ENCODE peak calls at places on chromosome X, in seven cellular contexts. One of them, this sample, is unnamed.

GRCh38 chrX:11864171-11864570 is 106.1 kb downstream of the MSL3 start:
- DNase-seq in glutamatergic neuron: no peak
- DNase-seq in activated CD4-positive, alpha-beta T cell treated with anti-CD3 and anti-CD28 coated beads for 24 hours: no peak
- DNase-seq in cardiac muscle cell: no peak
- DNase-seq in AG09309: no peak
- DNase-seq in stimulated activated CD4-positive, alpha-beta T cell treated with anti-CD3 and anti-CD28 coated beads, Interleukin-4, amount 100 ng/mL, for 48 hours: no peak
- DNase-seq in upper lobe of right lung: no peak
- DNase-seq in this sample: no peak

GRCh38 chrX:111506826-111507225 is 4.6 kb upstream of the SERTM2 start:
- DNase-seq in upper lobe of right lung: no peak
- DNase-seq in glutamatergic neuron: no peak
- DNase-seq in stimulated activated CD4-positive, alpha-beta T cell treated with anti-CD3 and anti-CD28 coated beads, Interleukin-4, amount 100 ng/mL, for 48 hours: no peak
- DNase-seq in AG09309: no peak
- DNase-seq in cardiac muscle cell: no peak
- DNase-seq in activated CD4-positive, alpha-beta T cell treated with anti-CD3 and anti-CD28 coated beads for 24 hours: no peak
- DNase-seq in this sample: no peak

GRCh38 chrX:34653811-34654210 is 3.3 kb downstream of the TMEM47 start:
- DNase-seq in stimulated activated CD4-positive, alpha-beta T cell treated with anti-CD3 and anti-CD28 coated beads, Interleukin-4, amount 100 ng/mL, for 48 hours: no peak
- DNase-seq in cardiac muscle cell: peak
- DNase-seq in glutamatergic neuron: no peak
- DNase-seq in upper lobe of right lung: no peak
- DNase-seq in AG09309: no peak
- DNase-seq in activated CD4-positive, alpha-beta T cell treated with anti-CD3 and anti-CD28 coated beads for 24 hours: no peak
- DNase-seq in this sample: no peak

GRCh38 chrX:46758163-46758955 is 559 bp downstream of the SLC9A7 start:
- DNase-seq in glutamatergic neuron: no peak
- DNase-seq in AG09309: no peak
- DNase-seq in activated CD4-positive, alpha-beta T cell treated with anti-CD3 and anti-CD28 coated beads for 24 hours: peak
- DNase-seq in upper lobe of right lung: peak
- DNase-seq in stimulated activated CD4-positive, alpha-beta T cell treated with anti-CD3 and anti-CD28 coated beads, Interleukin-4, amount 100 ng/mL, for 48 hours: peak
- DNase-seq in cardiac muscle cell: peak
- DNase-seq in this sample: peak

GRCh38 chrX:53235566-53235965 is 10.6 kb upstream of the KDM5C start:
- DNase-seq in activated CD4-positive, alpha-beta T cell treated with anti-CD3 and anti-CD28 coated beads for 24 hours: no peak
- DNase-seq in AG09309: no peak
- DNase-seq in upper lobe of right lung: no peak
- DNase-seq in glutamatergic neuron: no peak
- DNase-seq in stimulated activated CD4-positive, alpha-beta T cell treated with anti-CD3 and anti-CD28 coated beads, Interleukin-4, amount 100 ng/mL, for 48 hours: no peak
- DNase-seq in cardiac muscle cell: no peak
- DNase-seq in this sample: no peak

GRCh38 chrX:21528076-21528475 is 130.1 kb downstream of the KLHL34 start:
- DNase-seq in glutamatergic neuron: no peak
- DNase-seq in AG09309: no peak
- DNase-seq in cardiac muscle cell: no peak
- DNase-seq in upper lobe of right lung: no peak
- DNase-seq in activated CD4-positive, alpha-beta T cell treated with anti-CD3 and anti-CD28 coated beads for 24 hours: no peak
- DNase-seq in stimulated activated CD4-positive, alpha-beta T cell treated with anti-CD3 and anti-CD28 coated beads, Interleukin-4, amount 100 ng/mL, for 48 hours: no peak
- DNase-seq in this sample: no peak

GRCh38 chrX:46375831-46376230 is 169.4 kb downstream of the ZNF674 start:
- DNase-seq in stimulated activated CD4-positive, alpha-beta T cell treated with anti-CD3 and anti-CD28 coated beads, Interleukin-4, amount 100 ng/mL, for 48 hours: no peak
- DNase-seq in AG09309: no peak
- DNase-seq in activated CD4-positive, alpha-beta T cell treated with anti-CD3 and anti-CD28 coated beads for 24 hours: no peak
- DNase-seq in cardiac muscle cell: no peak
- DNase-seq in upper lobe of right lung: no peak
- DNase-seq in glutamatergic neuron: no peak
- DNase-seq in this sample: no peak

GRCh38 chrX:2521927-2522386 is 21.2 kb upstream of the DHRSX start:
- DNase-seq in stimulated activated CD4-positive, alpha-beta T cell treated with anti-CD3 and anti-CD28 coated beads, Interleukin-4, amount 100 ng/mL, for 48 hours: no peak
- DNase-seq in activated CD4-positive, alpha-beta T cell treated with anti-CD3 and anti-CD28 coated beads for 24 hours: no peak
- DNase-seq in glutamatergic neuron: no peak
- DNase-seq in AG09309: no peak
- DNase-seq in upper lobe of right lung: no peak
- DNase-seq in cardiac muscle cell: no peak
- DNase-seq in this sample: no peak

GRCh38 chrX:154827194-154827593 is 7.3 kb downstream of the SMIM9 start:
- DNase-seq in AG09309: no peak
- DNase-seq in stimulated activated CD4-positive, alpha-beta T cell treated with anti-CD3 and anti-CD28 coated beads, Interleukin-4, amount 100 ng/mL, for 48 hours: no peak
- DNase-seq in activated CD4-positive, alpha-beta T cell treated with anti-CD3 and anti-CD28 coated beads for 24 hours: no peak
- DNase-seq in upper lobe of right lung: no peak
- DNase-seq in cardiac muscle cell: no peak
- DNase-seq in glutamatergic neuron: no peak
- DNase-seq in this sample: no peak

GRCh38 chrX:15127010-15127409 is 142.9 kb downstream of the ASB9 start:
- DNase-seq in glutamatergic neuron: no peak
- DNase-seq in cardiac muscle cell: no peak
- DNase-seq in upper lobe of right lung: no peak
- DNase-seq in activated CD4-positive, alpha-beta T cell treated with anti-CD3 and anti-CD28 coated beads for 24 hours: no peak
- DNase-seq in AG09309: no peak
- DNase-seq in stimulated activated CD4-positive, alpha-beta T cell treated with anti-CD3 and anti-CD28 coated beads, Interleukin-4, amount 100 ng/mL, for 48 hours: no peak
- DNase-seq in this sample: no peak

This sample was measured in testis.